ENCODE peak calls at places on chromosome 13, in seven cellular contexts. One of them, this sample, is unnamed.

GRCh38 chr13:32669030-32669646 is 82.9 kb downstream of the PDS5B start:
- DNase-seq in fibroblast of lung: peak
- DNase-seq in upper lobe of left lung: no peak
- DNase-seq in astrocyte of the cerebellum: peak
- DNase-seq in neural crest cell: no peak
- DNase-seq in omental fat pad: no peak
- DNase-seq in psoas muscle: no peak
- DNase-seq in this sample: peak

GRCh38 chr13:26867451-26868067 is 107.0 kb upstream of the GPR12 start:
- DNase-seq in fibroblast of lung: peak
- DNase-seq in upper lobe of left lung: no peak
- DNase-seq in astrocyte of the cerebellum: peak
- DNase-seq in neural crest cell: peak
- DNase-seq in omental fat pad: no peak
- DNase-seq in psoas muscle: no peak
- DNase-seq in this sample: peak

GRCh38 chr13:30972888-30973377 is 40.5 kb downstream of the TEX26 start:
- DNase-seq in fibroblast of lung: peak
- DNase-seq in upper lobe of left lung: no peak
- DNase-seq in astrocyte of the cerebellum: peak
- DNase-seq in neural crest cell: no peak
- DNase-seq in omental fat pad: no peak
- DNase-seq in psoas muscle: no peak
- DNase-seq in this sample: no peak

GRCh38 chr13:30690282-30691188 is 44.8 kb upstream of the ALOX5AP start:
- DNase-seq in fibroblast of lung: peak
- DNase-seq in upper lobe of left lung: peak
- DNase-seq in astrocyte of the cerebellum: peak
- DNase-seq in neural crest cell: no peak
- DNase-seq in omental fat pad: no peak
- DNase-seq in psoas muscle: peak
- DNase-seq in this sample: no peak

GRCh38 chr13:50222569-50223332 is 207.5 kb downstream of the KCNRG start:
- DNase-seq in fibroblast of lung: peak
- DNase-seq in upper lobe of left lung: peak
- DNase-seq in astrocyte of the cerebellum: peak
- DNase-seq in neural crest cell: no peak
- DNase-seq in omental fat pad: peak
- DNase-seq in psoas muscle: peak
- DNase-seq in this sample: peak

GRCh38 chr13:39415003-39415402 is 188.0 kb downstream of the LHFPL6 start:
- DNase-seq in fibroblast of lung: peak
- DNase-seq in upper lobe of left lung: no peak
- DNase-seq in astrocyte of the cerebellum: peak
- DNase-seq in neural crest cell: no peak
- DNase-seq in omental fat pad: no peak
- DNase-seq in psoas muscle: no peak
- DNase-seq in this sample: no peak

GRCh38 chr13:112095354-112095753 is 28.4 kb downstream of the SOX1 start:
- DNase-seq in fibroblast of lung: no peak
- DNase-seq in upper lobe of left lung: no peak
- DNase-seq in astrocyte of the cerebellum: no peak
- DNase-seq in neural crest cell: no peak
- DNase-seq in omental fat pad: no peak
- DNase-seq in psoas muscle: no peak
- DNase-seq in this sample: no peak

GRCh38 chr13:33319859-33320258 is 34.3 kb upstream of the STARD13 start:
- DNase-seq in fibroblast of lung: no peak
- DNase-seq in upper lobe of left lung: no peak
- DNase-seq in astrocyte of the cerebellum: no peak
- DNase-seq in neural crest cell: no peak
- DNase-seq in omental fat pad: no peak
- DNase-seq in psoas muscle: no peak
- DNase-seq in this sample: no peak

GRCh38 chr13:35285677-35286076 is 190.8 kb downstream of the MAB21L1 start:
- DNase-seq in fibroblast of lung: no peak
- DNase-seq in upper lobe of left lung: no peak
- DNase-seq in astrocyte of the cerebellum: no peak
- DNase-seq in neural crest cell: no peak
- DNase-seq in omental fat pad: no peak
- DNase-seq in psoas muscle: no peak
- DNase-seq in this sample: no peak

GRCh38 chr13:27619093-27619705 is 1.1 kb downstream of the LNX2 start:
- DNase-seq in fibroblast of lung: peak
- DNase-seq in upper lobe of left lung: no peak
- DNase-seq in astrocyte of the cerebellum: peak
- DNase-seq in neural crest cell: no peak
- DNase-seq in omental fat pad: no peak
- DNase-seq in psoas muscle: no peak
- DNase-seq in this sample: no peak

GRCh38 chr13:42102961-42103688 is 54.7 kb downstream of the DGKH start:
- DNase-seq in fibroblast of lung: peak
- DNase-seq in upper lobe of left lung: no peak
- DNase-seq in astrocyte of the cerebellum: peak
- DNase-seq in neural crest cell: no peak
- DNase-seq in omental fat pad: no peak
- DNase-seq in psoas muscle: no peak
- DNase-seq in this sample: no peak

GRCh38 chr13:66159526-66159925 is 1070.6 kb downstream of the PCDH9 start:
- DNase-seq in fibroblast of lung: no peak
- DNase-seq in upper lobe of left lung: no peak
- DNase-seq in astrocyte of the cerebellum: no peak
- DNase-seq in neural crest cell: no peak
- DNase-seq in omental fat pad: no peak
- DNase-seq in psoas muscle: no peak
- DNase-seq in this sample: no peak

GRCh38 chr13:31046711-31047279 is 114.3 kb downstream of the TEX26 start:
- DNase-seq in fibroblast of lung: peak
- DNase-seq in upper lobe of left lung: peak
- DNase-seq in astrocyte of the cerebellum: no peak
- DNase-seq in neural crest cell: no peak
- DNase-seq in omental fat pad: no peak
- DNase-seq in psoas muscle: peak
- DNase-seq in this sample: no peak

GRCh38 chr13:20566424-20566916 is 487 bp upstream of the IFT88 start:
- DNase-seq in fibroblast of lung: peak
- DNase-seq in upper lobe of left lung: no peak
- DNase-seq in astrocyte of the cerebellum: peak
- DNase-seq in neural crest cell: no peak
- DNase-seq in omental fat pad: peak
- DNase-seq in psoas muscle: no peak
- DNase-seq in this sample: no peak

GRCh38 chr13:45490068-45490467 is 25.3 kb downstream of the COG3 start:
- DNase-seq in fibroblast of lung: no peak
- DNase-seq in upper lobe of left lung: no peak
- DNase-seq in astrocyte of the cerebellum: no peak
- DNase-seq in neural crest cell: no peak
- DNase-seq in omental fat pad: no peak
- DNase-seq in psoas muscle: no peak
- DNase-seq in this sample: peak

GRCh38 chr13:50676602-50677001 is 166.9 kb downstream of the DLEU7 start:
- DNase-seq in fibroblast of lung: peak
- DNase-seq in upper lobe of left lung: no peak
- DNase-seq in astrocyte of the cerebellum: no peak
- DNase-seq in neural crest cell: no peak
- DNase-seq in omental fat pad: no peak
- DNase-seq in psoas muscle: no peak
- DNase-seq in this sample: no peak

DNA sequence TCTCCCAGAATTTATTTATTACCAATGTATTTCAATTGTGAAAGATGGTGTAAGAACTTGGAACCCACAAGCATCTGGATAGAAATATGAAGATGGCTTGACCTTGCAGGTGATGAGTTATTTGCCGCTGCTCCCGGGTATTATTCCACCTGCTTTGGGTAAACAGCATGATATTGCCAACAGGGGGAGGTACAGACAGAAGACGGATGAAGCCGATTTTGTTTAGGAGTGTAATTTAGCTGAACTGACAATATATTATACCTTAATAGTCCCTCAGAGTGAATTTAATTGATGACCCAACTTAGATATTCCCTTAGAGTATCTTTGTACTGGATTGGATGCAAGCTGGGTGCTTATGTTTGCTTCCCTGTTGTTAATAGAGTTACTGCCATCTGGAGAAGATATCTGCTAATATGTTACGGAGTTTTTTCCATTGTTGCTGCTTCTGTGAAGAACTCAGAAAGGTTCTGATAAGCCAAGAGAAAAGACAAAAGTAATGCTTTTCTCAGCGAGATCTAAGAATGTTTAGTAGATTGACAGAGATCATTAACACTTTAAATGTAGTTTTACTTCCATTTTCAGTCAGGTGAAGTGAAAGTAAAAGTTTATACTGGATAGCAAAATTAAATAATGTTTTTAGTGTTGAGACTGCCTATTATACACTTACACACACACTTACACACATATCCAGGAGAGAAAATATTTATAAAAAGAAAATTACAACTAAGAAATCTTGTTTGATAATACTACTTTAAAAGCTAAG is 2220.8 kb upstream of the PCDH20 start:
- DNase-seq in fibroblast of lung: peak
- DNase-seq in upper lobe of left lung: no peak
- DNase-seq in astrocyte of the cerebellum: no peak
- DNase-seq in neural crest cell: no peak
- DNase-seq in omental fat pad: no peak
- DNase-seq in psoas muscle: no peak
- DNase-seq in this sample: no peak
- TF ChIP-seq CTCF in fibroblast of lung: peak
- TF ChIP-seq CTCF in upper lobe of left lung: no peak
- TF ChIP-seq CTCF in astrocyte of the cerebellum: no peak
- TF ChIP-seq CTCF in neural crest cell: peak
- TF ChIP-seq CTCF in omental fat pad: no peak
- TF ChIP-seq CTCF in psoas muscle: no peak
- TF ChIP-seq CTCF in this sample: no peak

DNA sequence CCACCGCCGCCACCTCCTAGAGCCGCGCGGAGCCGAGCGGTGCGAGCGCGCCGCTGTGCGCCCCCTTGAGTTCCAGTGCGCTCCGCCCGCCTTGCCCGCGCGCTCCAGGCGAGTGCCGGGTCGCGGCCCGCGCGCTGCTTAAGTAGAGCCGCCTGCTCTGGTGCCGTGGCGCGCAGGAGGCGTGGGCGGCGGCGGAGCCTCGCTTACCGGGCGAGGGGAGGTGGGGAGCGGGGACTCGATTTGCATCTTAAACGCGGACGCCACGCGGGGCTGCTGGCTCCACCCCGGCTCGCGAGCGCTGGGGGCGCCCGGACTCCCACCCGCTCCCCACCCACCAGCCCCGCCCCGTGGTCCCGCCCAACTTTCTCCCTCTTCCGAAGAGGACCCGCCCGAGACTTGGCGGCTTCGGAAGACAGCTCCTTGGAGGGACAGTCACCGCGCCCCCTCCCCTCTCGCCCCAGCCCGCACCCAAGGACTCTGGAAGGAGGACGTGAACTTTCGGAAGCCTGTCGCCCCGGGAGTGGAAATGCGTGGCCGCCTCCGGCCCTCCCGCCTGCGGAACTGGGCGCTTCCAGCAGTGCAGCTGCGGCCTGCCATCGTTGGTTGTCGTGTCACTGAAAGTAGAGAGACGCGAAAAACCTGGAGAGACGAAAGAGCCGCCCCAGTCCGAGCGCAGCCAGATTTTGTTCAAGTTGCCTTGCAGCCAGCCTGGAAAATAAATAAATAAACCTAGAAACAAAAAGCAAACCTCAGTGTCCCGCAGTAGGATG is at the start of gene KCTD12:
- DNase-seq in fibroblast of lung: peak
- DNase-seq in upper lobe of left lung: peak
- DNase-seq in astrocyte of the cerebellum: peak
- DNase-seq in neural crest cell: peak
- DNase-seq in omental fat pad: peak
- DNase-seq in psoas muscle: peak
- DNase-seq in this sample: peak
- TF ChIP-seq CTCF in fibroblast of lung: no peak
- TF ChIP-seq CTCF in upper lobe of left lung: peak
- TF ChIP-seq CTCF in astrocyte of the cerebellum: peak
- TF ChIP-seq CTCF in neural crest cell: peak
- TF ChIP-seq CTCF in omental fat pad: no peak
- TF ChIP-seq CTCF in psoas muscle: peak
- TF ChIP-seq CTCF in this sample: no peak

DNA sequence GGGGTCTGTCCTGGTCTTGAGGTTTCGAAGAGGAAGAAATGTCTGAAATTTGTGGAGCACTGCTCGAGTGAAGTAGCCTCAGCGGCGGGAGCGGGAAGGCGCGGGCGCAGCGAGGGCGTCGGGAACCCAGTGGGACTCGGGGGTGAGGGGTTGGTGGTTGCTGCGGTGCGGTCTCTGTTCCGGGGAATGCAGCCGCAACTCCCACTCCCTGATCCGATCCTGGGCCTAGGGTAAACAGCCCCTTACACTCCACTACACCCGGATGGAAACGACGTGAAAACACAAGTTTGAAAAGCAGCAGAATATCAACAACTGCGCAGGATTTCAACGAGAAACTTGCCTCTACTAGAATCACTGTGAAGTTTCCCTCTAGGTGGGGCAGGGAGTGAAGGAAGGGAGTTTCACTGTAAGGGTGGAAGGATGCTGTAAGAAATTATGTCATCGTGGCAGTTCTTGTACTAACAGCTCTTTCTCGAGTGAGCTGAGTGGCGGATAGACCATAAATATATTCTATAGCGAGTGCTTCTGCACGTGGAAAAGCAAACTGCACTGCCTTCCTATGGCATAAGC is 2.0 kb upstream of the KLF12 start:
- DNase-seq in fibroblast of lung: peak
- DNase-seq in upper lobe of left lung: peak
- DNase-seq in astrocyte of the cerebellum: no peak
- DNase-seq in neural crest cell: peak
- DNase-seq in omental fat pad: no peak
- DNase-seq in psoas muscle: peak
- DNase-seq in this sample: peak
- TF ChIP-seq CTCF in fibroblast of lung: peak
- TF ChIP-seq CTCF in upper lobe of left lung: no peak
- TF ChIP-seq CTCF in astrocyte of the cerebellum: peak
- TF ChIP-seq CTCF in neural crest cell: peak
- TF ChIP-seq CTCF in omental fat pad: no peak
- TF ChIP-seq CTCF in psoas muscle: no peak
- TF ChIP-seq CTCF in this sample: no peak

GRCh38 chr13:51906581-51906980 is 44.8 kb downstream of the CCDC70 start:
- DNase-seq in fibroblast of lung: no peak
- DNase-seq in upper lobe of left lung: no peak
- DNase-seq in astrocyte of the cerebellum: no peak
- DNase-seq in neural crest cell: no peak
- DNase-seq in omental fat pad: no peak
- DNase-seq in psoas muscle: no peak
- DNase-seq in this sample: no peak

GRCh38 chr13:51910508-51910907 is 48.7 kb downstream of the CCDC70 start:
- DNase-seq in fibroblast of lung: no peak
- DNase-seq in upper lobe of left lung: peak
- DNase-seq in astrocyte of the cerebellum: no peak
- DNase-seq in neural crest cell: no peak
- DNase-seq in omental fat pad: no peak
- DNase-seq in psoas muscle: no peak
- DNase-seq in this sample: no peak

GRCh38 chr13:51902776-51903175 is 41.0 kb downstream of the CCDC70 start:
- DNase-seq in fibroblast of lung: no peak
- DNase-seq in upper lobe of left lung: no peak
- DNase-seq in astrocyte of the cerebellum: no peak
- DNase-seq in neural crest cell: no peak
- DNase-seq in omental fat pad: no peak
- DNase-seq in psoas muscle: no peak
- DNase-seq in this sample: peak

GRCh38 chr13:51905787-51906186 is 44.0 kb downstream of the CCDC70 start:
- DNase-seq in fibroblast of lung: no peak
- DNase-seq in upper lobe of left lung: no peak
- DNase-seq in astrocyte of the cerebellum: no peak
- DNase-seq in neural crest cell: no peak
- DNase-seq in omental fat pad: no peak
- DNase-seq in psoas muscle: no peak
- DNase-seq in this sample: no peak

GRCh38 chr13:51907040-51907732 is 45.4 kb downstream of the CCDC70 start:
- DNase-seq in fibroblast of lung: no peak
- DNase-seq in upper lobe of left lung: no peak
- DNase-seq in astrocyte of the cerebellum: no peak
- DNase-seq in neural crest cell: no peak
- DNase-seq in omental fat pad: no peak
- DNase-seq in psoas muscle: no peak
- DNase-seq in this sample: no peak
- TF ChIP-seq CTCF in fibroblast of lung: no peak
- TF ChIP-seq CTCF in upper lobe of left lung: no peak
- TF ChIP-seq CTCF in astrocyte of the cerebellum: no peak
- TF ChIP-seq CTCF in neural crest cell: no peak
- TF ChIP-seq CTCF in omental fat pad: no peak
- TF ChIP-seq CTCF in psoas muscle: no peak
- TF ChIP-seq CTCF in this sample: no peak